ENCODE peak calls at places on chromosome 9, in eight cellular contexts. E, H, C, J, S, B, T and P are unnamed samples.

GRCh38 chr9:35954942-35955546 is 2.9 kb downstream of the OR2S2 start:
- DNase-seq in E (no peak), H (peak; percentile 71), C (peak; percentile 52), J (peak; percentile 57), S (peak; percentile 22), B (peak; percentile 29), T (peak; percentile 70), P (no peak)

GRCh38 chr9:112112519-112112918 is 62.6 kb downstream of the SUSD1 start:
- DNase-seq in E (no peak), H (no peak), C (no peak), J (no peak), S (no peak), B (no peak), T (peak; percentile 88), P (no peak)

GRCh38 chr9:108156270-108156998 is 666.9 kb upstream of the KLF4 start:
- DNase-seq in E (no peak), H (no peak), C (no peak), J (no peak), S (no peak), B (peak; percentile 43), T (no peak), P (no peak)

GRCh38 chr9:14278291-14278721 is 35.6 kb downstream of the NFIB start:
- DNase-seq in E (no peak), H (no peak), C (no peak), J (no peak), S (no peak), B (no peak), T (peak; percentile 41), P (no peak)

GRCh38 chr9:101566904-101567724 is 27.7 kb downstream of the PPP3R2 start:
- DNase-seq in E (peak; percentile 30), H (peak; percentile 21), C (peak; percentile 13), J (no peak), S (peak; percentile 8), B (no peak), T (peak; percentile 49), P (no peak)

GRCh38 chr9:73149371-73150067 is 2.1 kb upstream of the ANXA1 start:
- DNase-seq in E (no peak), H (peak; percentile 27), C (no peak), J (peak; percentile 42), S (no peak), B (peak; percentile 44), T (peak; percentile 72), P (no peak)

GRCh38 chr9:94900222-94901018 is 173.9 kb downstream of the AOPEP start:
- DNase-seq in E (no peak), H (no peak), C (no peak), J (no peak), S (no peak), B (no peak), T (peak; percentile 77), P (no peak)

GRCh38 chr9:135014341-135015010 is 73.0 kb upstream of the OLFM1 start:
- DNase-seq in E (no peak), H (no peak), C (no peak), J (peak; percentile 52), S (no peak), B (no peak), T (no peak), P (peak; percentile 14)

GRCh38 chr9:108786756-108787663 is 68.8 kb downstream of the ACTL7B start:
- DNase-seq in E (no peak), H (no peak), C (no peak), J (no peak), S (no peak), B (no peak), T (peak; percentile 33), P (no peak)

GRCh38 chr9:134984372-134985240 is 66.9 kb upstream of the FCN1 start:
- DNase-seq in E (no peak), H (no peak), C (no peak), J (no peak), S (no peak), B (no peak), T (no peak), P (no peak)

GRCh38 chr9:2679011-2679410 is 38.3 kb upstream of the KCNV2 start:
- DNase-seq in E (no peak), H (no peak), C (no peak), J (no peak), S (no peak), B (no peak), T (no peak), P (no peak)

GRCh38 chr9:3200331-3200774 is 325.4 kb downstream of the RFX3 start:
- DNase-seq in E (no peak), H (no peak), C (no peak), J (no peak), S (no peak), B (no peak), T (peak; percentile 52), P (no peak)

GRCh38 chr9:26426732-26427131 is 465.9 kb downstream of the CAAP1 start:
- DNase-seq in E (no peak), H (no peak), C (peak; percentile 3), J (no peak), S (no peak), B (no peak), T (no peak), P (no peak)

GRCh38 chr9:116190997-116191396 is 37.4 kb downstream of the PAPPA start:
- DNase-seq in E (no peak), H (no peak), C (no peak), J (no peak), S (no peak), B (no peak), T (peak; percentile 60), P (no peak)

GRCh38 chr9:121707477-121708424 is 56.3 kb downstream of the DAB2IP start:
- DNase-seq in E (no peak), H (peak; percentile 56), C (no peak), J (no peak), S (peak; percentile 4), B (no peak), T (peak; percentile 18), P (no peak)

GRCh38 chr9:15641301-15641700 is 88.5 kb downstream of the CCDC171 start:
- DNase-seq in E (no peak), H (no peak), C (no peak), J (no peak), S (no peak), B (no peak), T (no peak), P (no peak)

GRCh38 chr9:125878241-125878640 is 131.1 kb downstream of the PBX3 start:
- DNase-seq in E (no peak), H (no peak), C (no peak), J (no peak), S (no peak), B (no peak), T (peak; percentile 3), P (no peak)

GRCh38 chr9:128947423-128948310 is at the start of the genes DOLK and NUP188:
- DNase-seq in E (peak; percentile 100), H (peak; percentile 99), C (peak; percentile 100), J (peak; percentile 92), S (peak; percentile 100), B (peak; percentile 63), T (peak; percentile 100), P (peak; percentile 94)

GRCh38 chr9:111037744-111038335 is 430 bp downstream of the LPAR1 start:
- DNase-seq in E (no peak), H (peak; percentile 70), C (peak; percentile 77), J (no peak), S (peak; percentile 2), B (no peak), T (no peak), P (peak; percentile 21)

GRCh38 chr9:123425836-123426365 is 69.9 kb downstream of the CRB2 start:
- DNase-seq in E (no peak), H (no peak), C (no peak), J (no peak), S (no peak), B (no peak), T (no peak), P (no peak)

GRCh38 chr9:87607859-87608258 is 110.2 kb downstream of the DAPK1 start:
- DNase-seq in E (no peak), H (no peak), C (no peak), J (no peak), S (no peak), B (peak; percentile 43), T (no peak), P (no peak)

GRCh38 chr9:134544388-134545212 is 97.0 kb upstream of the COL5A1 start:
- DNase-seq in E (no peak), H (no peak), C (no peak), J (no peak), S (no peak), B (no peak), T (peak; percentile 79), P (no peak)

GRCh38 chr9:136978073-136978864 is 965 bp downstream of the PTGDS start:
- DNase-seq in E (peak; percentile 45), H (peak; percentile 93), C (peak; percentile 93), J (peak; percentile 93), S (peak; percentile 73), B (no peak), T (peak; percentile 97), P (peak; percentile 97)

GRCh38 chr9:115672477-115673316 is 480.9 kb upstream of the PAPPA start:
- DNase-seq in E (no peak), H (no peak), C (peak; percentile 3), J (no peak), S (no peak), B (no peak), T (peak; percentile 87), P (no peak)

GRCh38 chr9:101999441-101999840 is 261.0 kb upstream of the GRIN3A start:
- DNase-seq in E (no peak), H (no peak), C (no peak), J (no peak), S (no peak), B (no peak), T (no peak), P (no peak)

GRCh38 chr9:19992556-19992955 is 203.7 kb upstream of the SLC24A2 start:
- DNase-seq in E (no peak), H (no peak), C (no peak), J (no peak), S (peak; percentile 18), B (no peak), T (peak; percentile 12), P (no peak)

GRCh38 chr9:131611586-131611985 is 66.3 kb downstream of the PRRT1B start:
- DNase-seq in E (no peak), H (no peak), C (no peak), J (peak; percentile 71), S (no peak), B (no peak), T (no peak), P (no peak)

GRCh38 chr9:137772281-137772873 is 105.2 kb upstream of the CACNA1B start:
- DNase-seq in E (no peak), H (no peak), C (no peak), J (no peak), S (no peak), B (no peak), T (no peak), P (no peak)

GRCh38 chr9:5111696-5112095 is 73.7 kb downstream of the INSL6 start:
- DNase-seq in E (no peak), H (no peak), C (no peak), J (no peak), S (no peak), B (no peak), T (no peak), P (no peak)

GRCh38 chr9:112072721-112073553 is 102.2 kb downstream of the SUSD1 start:
- DNase-seq in E (no peak), H (no peak), C (no peak), J (no peak), S (no peak), B (no peak), T (peak; percentile 47), P (no peak)

GRCh38 chr9:98807070-98807810 is at the start of gene GALNT12:
- DNase-seq in E (peak; percentile 35), H (peak; percentile 79), C (peak; percentile 71), J (peak; percentile 42), S (peak; percentile 75), B (no peak), T (no peak), P (peak; percentile 36)

GRCh38 chr9:14538529-14538928 is 154.7 kb downstream of the ZDHHC21 start:
- DNase-seq in E (no peak), H (no peak), C (no peak), J (no peak), S (no peak), B (no peak), T (no peak), P (no peak)

GRCh38 chr9:87138128-87139040 is 191.1 kb upstream of the GAS1 start:
- DNase-seq in E (no peak), H (no peak), C (no peak), J (peak; percentile 29), S (no peak), B (no peak), T (no peak), P (no peak)